ENCODE peak calls at places on chromosome 5, in nine cellular contexts. Y is body of pancreas, Q is OCI-LY7, O is testis, N is lower lobe of right lung, V is right atrium auricular region, S is heart left ventricle, I is lung, G is Panc1. F is an unnamed sample. For H3K36me3, the result is how much of the 10 kb centered on the place peaks cover.

GRCh38 chr5:120108586-120109254 is 355.4 kb upstream of the PRR16 start:
- DNase-seq in N (no peak), O (no peak), I (no peak), S (no peak), G (no peak), V (no peak), Q (no peak), Y (no peak), F (no peak)

GRCh38 chr5:107555425-107556090 is 115.2 kb downstream of the EFNA5 start:
- DNase-seq in O (no peak), Q (no peak), G (no peak), S (no peak), N (no peak), V (no peak), Y (no peak), I (no peak), F (no peak)

GRCh38 chr5:79508354-79508753 is 5.6 kb downstream of the HOMER1 start:
- DNase-seq in G (no peak), N (no peak), O (no peak), V (no peak), Y (no peak), S (no peak), Q (no peak), I (no peak), F (no peak)

GRCh38 chr5:96051401-96051830 is 89.8 kb upstream of the ELL2 start:
- DNase-seq in V (no peak), O (no peak), Q (no peak), I (no peak), G (no peak), S (no peak), Y (peak), N (no peak), F (no peak)

GRCh38 chr5:168646335-168646734 is 67.2 kb upstream of the PANK3 start:
- DNase-seq in O (no peak), Y (no peak), Q (no peak), V (no peak), S (no peak), N (no peak), I (no peak), G (no peak), F (no peak)

GRCh38 chr5:158203256-158203655 is 344.3 kb upstream of the CLINT1 start:
- DNase-seq in S (no peak), G (no peak), I (no peak), Y (no peak), Q (no peak), N (no peak), V (no peak), O (no peak), F (no peak)

GRCh38 chr5:58138791-58139190 is 321.1 kb downstream of the PLK2 start:
- DNase-seq in G (no peak), V (no peak), Y (no peak), I (no peak), S (no peak), O (no peak), N (no peak), Q (no peak), F (no peak)

GRCh38 chr5:133921899-133922468 is 46.4 kb downstream of the C5orf15 start:
- DNase-seq in S (no peak), N (no peak), Q (no peak), G (no peak), I (no peak), Y (no peak), O (no peak), V (no peak), F (no peak)

GRCh38 chr5:35681911-35682310 is 64.2 kb downstream of the SPEF2 start:
- DNase-seq in Y (no peak), O (no peak), Q (no peak), S (no peak), I (no peak), N (no peak), V (no peak), G (no peak), F (no peak)

GRCh38 chr5:103526164-103526915 is 36.2 kb downstream of the NUDT12 start:
- DNase-seq in N (no peak), I (no peak), V (no peak), G (no peak), Q (no peak), S (no peak), O (no peak), Y (peak), F (no peak)

GRCh38 chr5:68376931-68377330 is 161.4 kb downstream of the PIK3R1 start:
- DNase-seq in N (no peak), G (no peak), Q (no peak), Y (no peak), V (no peak), S (no peak), O (no peak), I (no peak), F (no peak)

GRCh38 chr5:155960177-155960576 is 366.8 kb upstream of the SGCD start:
- DNase-seq in O (no peak), S (no peak), Y (no peak), Q (no peak), V (no peak), G (no peak), I (no peak), N (no peak), F (no peak)

GRCh38 chr5:39331993-39332392 is 32.3 kb downstream of the C9 start:
- DNase-seq in O (no peak), Y (no peak), S (no peak), I (no peak), N (no peak), V (no peak), G (no peak), Q (no peak), F (no peak)

GRCh38 chr5:141135030-141135717 is at the start of gene PCDHB5:
- DNase-seq in Y (peak), G (no peak), N (no peak), V (no peak), I (no peak), S (no peak), O (peak), Q (no peak), F (no peak)

GRCh38 chr5:98769006-98769255 is 4.5 kb upstream of the RGMB start:
- DNase-seq in G (no peak), I (no peak), S (peak), N (peak), Q (no peak), O (no peak), Y (no peak), V (no peak), F (peak)

GRCh38 chr5:61837788-61838187 is 468.2 kb upstream of the KIF2A start:
- DNase-seq in I (no peak), Y (no peak), S (no peak), N (no peak), O (no peak), Q (no peak), V (no peak), G (no peak), F (no peak)

GRCh38 chr5:168366124-168366523 is 74.7 kb downstream of the WWC1 start:
- DNase-seq in V (no peak), O (no peak), Q (no peak), Y (no peak), N (no peak), I (no peak), G (peak), S (no peak), F (no peak)

GRCh38 chr5:160342413-160342941 is 27.9 kb downstream of the C1QTNF2 start:
- DNase-seq in V (no peak), N (no peak), S (no peak), I (no peak), G (no peak), Y (no peak), Q (no peak), O (peak), F (no peak)

GRCh38 chr5:65327582-65327981 is 154.1 kb downstream of the ADAMTS6 start:
- DNase-seq in Q (no peak), O (no peak), S (no peak), V (no peak), Y (no peak), I (no peak), N (no peak), G (no peak), F (no peak)

GRCh38 chr5:172715931-172716682 is 54.9 kb downstream of the DUSP1 start:
- DNase-seq in G (no peak), N (no peak), S (no peak), O (no peak), V (no peak), Q (no peak), I (no peak), Y (no peak), F (no peak)

GRCh38 chr5:78799254-78800017 is 150.9 kb upstream of the LHFPL2 start:
- DNase-seq in Y (no peak), V (no peak), I (no peak), O (no peak), Q (no peak), S (no peak), G (no peak), N (no peak), F (no peak)

GRCh38 chr5:120388016-120388781 is 75.9 kb upstream of the PRR16 start:
- DNase-seq in O (no peak), Y (no peak), I (no peak), V (no peak), G (no peak), S (no peak), N (no peak), Q (no peak), F (peak)

GRCh38 chr5:80041536-80041935 is 6.4 kb downstream of the THBS4 start:
- DNase-seq in O (no peak), Y (no peak), I (no peak), S (no peak), N (no peak), G (no peak), V (no peak), Q (no peak), F (no peak)

GRCh38 chr5:170633235-170634041 is 129.6 kb downstream of the KCNIP1 start:
- DNase-seq in G (peak), O (peak), V (peak), Q (no peak), Y (peak), S (peak), I (peak), N (no peak), F (no peak)

GRCh38 chr5:123700624-123701023 is 188.6 kb downstream of the CSNK1G3 start:
- DNase-seq in Q (no peak), I (no peak), Y (peak), S (peak), O (no peak), V (no peak), N (no peak), G (peak), F (no peak)

GRCh38 chr5:533243-534005 is 9.2 kb upstream of the SLC9A3 start:
- DNase-seq in Y (no peak), V (no peak), O (no peak), N (peak), Q (no peak), I (no peak), G (no peak), S (no peak), F (no peak)

GRCh38 chr5:83654427-83654994 is 66.1 kb downstream of the HAPLN1 start:
- DNase-seq in V (no peak), S (no peak), N (no peak), O (no peak), Q (no peak), Y (no peak), G (no peak), I (no peak), F (peak)

GRCh38 chr5:8843766-8844165 is 702.1 kb downstream of the SEMA5A start:
- DNase-seq in I (no peak), O (peak), S (no peak), Q (no peak), G (no peak), V (no peak), N (no peak), Y (peak), F (no peak)

GRCh38 chr5:42514759-42515158 is 91.5 kb downstream of the GHR start:
- DNase-seq in V (no peak), O (no peak), Y (no peak), Q (peak), N (no peak), G (no peak), I (no peak), S (no peak), F (peak)

GRCh38 chr5:38039091-38039490 is 199.2 kb upstream of the GDNF start:
- DNase-seq in I (no peak), V (no peak), Y (no peak), N (no peak), O (no peak), Q (no peak), G (no peak), S (no peak), F (no peak)

GRCh38 chr5:36054646-36055045 is 12.0 kb downstream of the UGT3A2 start:
- DNase-seq in N (no peak), S (no peak), Q (no peak), V (no peak), Y (no peak), G (no peak), I (no peak), O (no peak), F (no peak)

GRCh38 chr5:81393783-81394718 is at the start of gene ACOT12:
- DNase-seq in I (no peak), V (no peak), Q (no peak), Y (no peak), N (peak), O (no peak), G (no peak), S (no peak), F (no peak)

GRCh38 chr5:52878671-52879070 is 91.0 kb downstream of the ITGA1 start:
- DNase-seq in S (no peak), O (no peak), Q (no peak), I (no peak), N (no peak), V (no peak), Y (no peak), G (no peak), F (no peak)

GRCh38 chr5:95084757-95085156 is 200.1 kb downstream of the MCTP1 start:
- DNase-seq in S (no peak), Q (no peak), N (no peak), V (no peak), O (no peak), I (no peak), Y (no peak), G (no peak), F (no peak)

GRCh38 chr5:150129813-150130492 is 25.7 kb downstream of the PDGFRB start:
- DNase-seq in N (peak), I (peak), Y (peak), O (peak), V (peak), Q (peak), G (peak), S (peak), F (peak)

DNA sequence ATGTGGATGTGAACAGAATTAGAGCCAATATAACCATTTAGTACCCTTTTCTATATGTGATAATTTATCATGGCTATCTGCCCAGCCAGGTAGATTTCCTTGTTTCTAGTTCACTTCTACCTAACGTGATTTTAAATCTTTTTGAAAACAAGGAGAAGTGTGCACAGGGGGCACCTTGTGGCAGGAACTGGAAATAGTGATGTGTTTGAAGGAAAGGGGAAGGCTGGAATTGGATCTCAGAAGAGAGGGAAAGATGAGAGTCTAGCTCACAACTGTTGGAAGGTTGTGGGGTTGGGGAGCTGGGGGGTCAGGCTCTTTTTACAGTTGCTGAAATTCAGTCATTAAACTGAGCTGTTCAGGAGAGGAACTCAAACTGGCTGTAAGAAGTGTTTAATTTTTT is 219.5 kb downstream of the KCTD16 start:
- DNase-seq in S (no peak), V (no peak), N (no peak), O (peak), Y (peak), I (no peak), G (no peak), Q (no peak), F (no peak)
- TF ChIP-seq CTCF in S (no peak), V (peak), N (no peak), O (no peak), Y (peak), I (no peak), G (peak), Q (peak), F (peak)

DNA sequence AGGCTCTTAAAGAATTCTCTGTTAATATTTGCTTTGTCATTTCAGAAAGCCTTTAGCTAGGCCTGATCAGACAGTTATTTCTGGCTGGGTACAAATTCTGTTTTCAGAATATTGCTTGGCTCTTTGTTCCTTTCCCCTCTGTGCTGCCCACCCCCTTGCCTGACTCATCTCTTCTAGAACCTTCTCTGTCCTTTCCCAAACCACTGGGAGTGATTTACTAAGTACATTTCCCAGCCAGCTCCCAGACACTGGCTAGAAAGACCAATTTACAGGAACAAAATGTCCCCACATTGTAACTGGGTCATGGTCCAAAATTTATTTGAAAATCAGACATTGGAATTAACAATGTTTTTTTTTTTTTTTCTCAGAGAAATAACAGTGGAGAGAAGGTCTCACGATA is 133.1 kb upstream of the MAP1B start:
- DNase-seq in O (peak), S (no peak), V (no peak), G (no peak), I (no peak), Y (peak), Q (no peak), N (no peak), F (no peak)
- H3K27ac ChIP-seq in O (peak), S (peak), V (peak), G (no peak), I (peak), Y (peak), Q (no peak), N (peak), F (no peak)

GRCh38 chr5:151189151-151189550 is 31.6 kb upstream of the ANXA6 start:
- DNase-seq in N (no peak), V (no peak), Y (no peak), S (no peak), Q (no peak), I (no peak), O (no peak), G (no peak), F (no peak)
- H3K36me3 ChIP-seq in N (under half), V (half or more), Y (under half), S (under half), Q (half or more), I (under half), O (under half), G (under half), F (under half)

GRCh38 chr5:177384134-177384533 is at the start of gene SLC34A1:
- DNase-seq in Y (no peak), S (no peak), Q (no peak), G (no peak), V (no peak), O (no peak), N (no peak), I (no peak), F (no peak)

GRCh38 chr5:177385720-177386119 is 1.5 kb downstream of the SLC34A1 start:
- DNase-seq in N (no peak), V (no peak), S (no peak), Q (no peak), O (no peak), I (no peak), Y (no peak), G (no peak), F (no peak)

GRCh38 chr5:177380805-177381126 is 3.5 kb upstream of the SLC34A1 start:
- DNase-seq in Y (no peak), I (no peak), V (no peak), S (no peak), N (no peak), Q (no peak), G (no peak), O (no peak), F (no peak)

GRCh38 chr5:177383181-177383580 is 1.1 kb upstream of the SLC34A1 start:
- DNase-seq in S (no peak), V (no peak), I (no peak), O (no peak), N (no peak), Q (no peak), Y (no peak), G (no peak), F (no peak)

DNA sequence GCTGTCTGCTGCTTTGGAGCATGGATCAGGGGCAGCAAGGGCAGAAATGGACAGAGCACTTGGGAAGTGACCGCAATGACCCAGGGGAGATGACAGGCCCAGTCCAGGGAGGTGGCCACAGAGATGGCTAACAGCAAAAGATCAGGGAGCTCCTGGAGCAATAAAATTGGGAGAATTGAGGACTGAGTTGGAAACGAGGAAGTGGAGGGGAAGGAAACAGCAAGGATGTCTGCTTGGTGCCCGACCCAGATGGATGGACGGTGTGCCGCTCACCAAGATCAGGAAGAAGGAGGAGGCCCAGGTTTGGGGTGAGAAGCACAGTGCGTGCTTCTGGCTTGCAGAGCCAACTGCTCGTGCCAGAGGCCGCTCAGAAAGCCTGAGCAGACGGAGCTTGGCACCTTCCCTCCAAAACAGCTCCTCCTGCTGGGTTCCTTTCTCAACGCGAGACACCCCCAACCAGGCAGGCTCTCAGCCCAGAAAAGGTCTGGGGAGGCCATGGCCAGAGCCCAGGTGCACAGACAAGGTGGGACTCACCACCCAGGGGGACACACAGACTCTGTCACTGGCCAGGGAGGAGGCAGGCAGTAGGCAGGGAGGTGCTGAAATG is 1.7 kb upstream of the SLC34A1 start:
- DNase-seq in N (no peak), I (no peak), O (peak), Q (peak), S (no peak), Y (peak), G (no peak), V (no peak), F (peak)
- TF ChIP-seq CTCF in N (no peak), I (no peak), O (peak), Q (peak), S (peak), Y (no peak), G (no peak), V (peak), F (peak)

GRCh38 chr5:132026516-132027008 is 15.1 kb upstream of the ACSL6 start:
- DNase-seq in O (no peak), G (no peak), N (no peak), S (no peak), I (peak), Q (no peak), V (peak), Y (no peak), F (no peak)
- H3K27ac ChIP-seq in O (no peak), G (no peak), N (no peak), S (no peak), I (no peak), Q (no peak), V (no peak), Y (no peak), F (no peak)

GRCh38 chr5:1805326-1805725 is 4.1 kb downstream of the NDUFS6 start:
- DNase-seq in Y (no peak), Q (no peak), G (no peak), N (no peak), O (no peak), S (no peak), V (no peak), I (no peak), F (no peak)

GRCh38 chr5:1803192-1803591 is 2.0 kb downstream of the NDUFS6 start:
- DNase-seq in O (no peak), I (no peak), N (no peak), G (no peak), S (no peak), Q (no peak), V (no peak), Y (no peak), F (no peak)

GRCh38 chr5:1805736-1806135 is 4.5 kb downstream of the NDUFS6 start:
- DNase-seq in G (no peak), Y (no peak), I (no peak), V (no peak), N (no peak), O (no peak), S (no peak), Q (no peak), F (no peak)

GRCh38 chr5:1806199-1806598 is 5.0 kb downstream of the NDUFS6 start:
- DNase-seq in N (no peak), G (no peak), V (no peak), Q (no peak), O (no peak), S (no peak), I (no peak), Y (no peak), F (no peak)

GRCh38 chr5:1804001-1804690 is 2.9 kb downstream of the NDUFS6 start:
- DNase-seq in Q (no peak), Y (no peak), S (peak), G (no peak), I (no peak), V (no peak), O (no peak), N (no peak), F (no peak)
- H3K36me3 ChIP-seq in Q (half or more), Y (under half), S (half or more), G (under half), I (under half), V (half or more), O (under half), N (half or more), F (under half)

GRCh38 chr5:56273376-56274005 is 40.4 kb upstream of the ANKRD55 start:
- DNase-seq in I (no peak), Y (no peak), S (no peak), G (no peak), V (no peak), O (no peak), Q (no peak), N (no peak), F (no peak)

GRCh38 chr5:56272765-56273164 is 39.6 kb upstream of the ANKRD55 start:
- DNase-seq in N (no peak), G (no peak), O (no peak), I (no peak), Q (no peak), Y (no peak), S (no peak), V (no peak), F (no peak)

GRCh38 chr5:56270058-56270457 is 36.9 kb upstream of the ANKRD55 start:
- DNase-seq in Q (peak), V (no peak), Y (no peak), I (no peak), O (no peak), N (no peak), G (no peak), S (no peak), F (peak)

GRCh38 chr5:56270568-56271392 is 37.6 kb upstream of the ANKRD55 start:
- DNase-seq in G (peak), I (peak), N (peak), Q (peak), Y (peak), O (peak), S (peak), V (peak), F (peak)

GRCh38 chr5:56269216-56269927 is 36.2 kb upstream of the ANKRD55 start:
- DNase-seq in S (no peak), G (no peak), V (no peak), Y (peak), Q (peak), O (peak), I (no peak), N (no peak), F (peak)
- TF ChIP-seq CTCF in S (peak), G (peak), V (peak), Y (peak), Q (peak), O (peak), I (peak), N (peak), F (peak)

F was measured in MM.1S.